ENCODE peak calls at places on chromosomes 6 and 20, in nine cellular contexts. M is IMR-90; T is GF-D8; P is cardiac fibroblast; X is T-helper 2 cell; C is WTC11; O is CD4-positive, CD25-positive, alpha-beta regulatory T cell; J is naive thymus-derived CD4-positive, alpha-beta T cell; V is left ventricle myocardium inferior. E is an unnamed sample.

GRCh38 chr6:30295844-30296243 is 30.9 kb upstream of the TRIM39 start:
- DNase-seq in T (no peak), P (no peak), M (no peak), J (no peak), V (no peak), X (no peak), C (no peak), O (no peak), E (no peak)

GRCh38 chr20:11080776-11081406 is 407.1 kb upstream of the JAG1 start:
- DNase-seq in J (no peak), T (no peak), P (peak), O (no peak), C (no peak), M (peak), X (no peak), V (no peak), E (no peak)

GRCh38 chr6:45746046-45746445 is 269.6 kb downstream of the CLIC5 start:
- DNase-seq in X (no peak), T (no peak), M (peak), C (no peak), P (peak), O (no peak), V (no peak), J (no peak), E (no peak)

GRCh38 chr6:135329851-135330803 is 149.0 kb downstream of the MYB start:
- DNase-seq in P (no peak), J (no peak), T (no peak), M (no peak), O (no peak), X (no peak), C (no peak), V (no peak), E (no peak)

GRCh38 chr6:148502083-148502772 is 159.6 kb downstream of the SASH1 start:
- DNase-seq in T (no peak), O (no peak), C (no peak), J (no peak), V (no peak), M (peak), P (peak), X (no peak), E (no peak)

GRCh38 chr20:10501377-10501776 is 66.3 kb downstream of the SLX4IP start:
- DNase-seq in V (no peak), T (peak), M (no peak), O (no peak), C (no peak), X (no peak), P (no peak), J (peak), E (peak)

GRCh38 chr6:36949636-36950035 is 4.9 kb upstream of the PI16 start:
- DNase-seq in C (no peak), J (no peak), M (peak), P (peak), V (no peak), T (no peak), X (no peak), O (no peak), E (no peak)

GRCh38 chr6:111982681-111983080 is 71.2 kb upstream of the CCN6 start:
- DNase-seq in C (no peak), J (no peak), V (no peak), P (no peak), O (no peak), T (no peak), M (no peak), X (no peak), E (no peak)

GRCh38 chr6:14458669-14459266 is 341.2 kb downstream of the CD83 start:
- DNase-seq in C (no peak), T (no peak), X (no peak), V (no peak), P (peak), J (no peak), O (no peak), M (peak), E (no peak)

E was measured in lower lobe of right lung.